ENCODE peak calls at places on chromosome 3, in seven cellular contexts. G is heart left ventricle; B is GM23248; E is glutamatergic neuron; O is activated CD8-positive, alpha-beta memory T cell treated with anti-CD3 and anti-CD28 coated beads for 1 hour; T is RPMI7951; I is stimulated activated CD4-positive, alpha-beta T cell treated with anti-CD3 and anti-CD28 coated beads, Interleukin-2, amount 100 ng/mL, for 48 hours. A is an unnamed sample.
A peak's percentile ranks its signal among the peaks of the same experiment; 100 is the strongest.

GRCh38 chr3:16468114-16469098 is 45.1 kb downstream of the RFTN1 start:
- DNase-seq in G (peak; percentile 43), B (no peak), E (no peak), O (no peak), T (no peak), I (no peak), A (no peak)

GRCh38 chr3:46628980-46629379 is 16.7 kb downstream of the FAM240A start:
- DNase-seq in G (no peak), B (peak; percentile 61), E (no peak), O (no peak), T (peak; percentile 27), I (no peak), A (no peak)

GRCh38 chr3:64384561-64384960 is 159.3 kb upstream of the PRICKLE2 start:
- DNase-seq in G (no peak), B (peak; percentile 15), E (no peak), O (no peak), T (no peak), I (no peak), A (no peak)

GRCh38 chr3:119205209-119205608 is 31.8 kb downstream of the UPK1B start:
- DNase-seq in G (no peak), B (no peak), E (no peak), O (no peak), T (no peak), I (no peak), A (no peak)

GRCh38 chr3:55482496-55483195 is 4.5 kb downstream of the WNT5A start:
- DNase-seq in G (no peak), B (peak; percentile 68), E (peak; percentile 34), O (no peak), T (peak; percentile 59), I (no peak), A (peak; percentile 63)

GRCh38 chr3:47455806-47456452 is 19.8 kb downstream of the SCAP start:
- DNase-seq in G (no peak), B (peak; percentile 53), E (no peak), O (no peak), T (no peak), I (no peak), A (no peak)

GRCh38 chr3:158642005-158642404 is 2.3 kb upstream of the GFM1 start:
- DNase-seq in G (no peak), B (no peak), E (no peak), O (no peak), T (no peak), I (no peak), A (no peak)

GRCh38 chr3:22117751-22118346 is 366.8 kb upstream of the ZNF385D start:
- DNase-seq in G (no peak), B (peak; percentile 61), E (no peak), O (no peak), T (peak; percentile 39), I (no peak), A (no peak)

GRCh38 chr3:149494022-149494758 is 19.7 kb downstream of the TM4SF4 start:
- DNase-seq in G (peak; percentile 55), B (peak; percentile 80), E (peak; percentile 81), O (no peak), T (peak; percentile 69), I (peak; percentile 36), A (peak; percentile 79)

GRCh38 chr3:8324727-8325126 is 176.9 kb upstream of the LMCD1 start:
- DNase-seq in G (peak; percentile 28), B (peak; percentile 68), E (peak; percentile 52), O (peak; percentile 37), T (peak; percentile 16), I (peak; percentile 10), A (peak; percentile 26)

GRCh38 chr3:70979983-70980645 is 603.4 kb downstream of the FOXP1 start:
- DNase-seq in G (no peak), B (no peak), E (no peak), O (no peak), T (no peak), I (no peak), A (no peak)

GRCh38 chr3:170421147-170421641 is 2.5 kb downstream of the CLDN11 start:
- DNase-seq in G (no peak), B (peak; percentile 62), E (no peak), O (no peak), T (peak; percentile 62), I (no peak), A (no peak)

GRCh38 chr3:120013481-120013880 is 80.8 kb downstream of the GSK3B start:
- DNase-seq in G (no peak), B (no peak), E (no peak), O (no peak), T (no peak), I (no peak), A (no peak)

GRCh38 chr3:134618473-134618860 is 32.4 kb downstream of the KY start:
- DNase-seq in G (no peak), B (no peak), E (no peak), O (no peak), T (no peak), I (no peak), A (no peak)

GRCh38 chr3:106135451-106136160 is 266.8 kb upstream of the CBLB start:
- DNase-seq in G (no peak), B (no peak), E (no peak), O (no peak), T (no peak), I (no peak), A (no peak)

GRCh38 chr3:57227930-57228733 is 603 bp downstream of the APPL1 start:
- DNase-seq in G (peak; percentile 63), B (peak; percentile 76), E (peak; percentile 65), O (peak; percentile 27), T (peak; percentile 59), I (peak; percentile 12), A (peak; percentile 60)

GRCh38 chr3:113166719-113167492 is 44.5 kb upstream of the BOC start:
- DNase-seq in G (no peak), B (peak; percentile 66), E (no peak), O (no peak), T (peak; percentile 73), I (no peak), A (peak; percentile 53)

GRCh38 chr3:149273096-149273751 is 51.6 kb upstream of the CP start:
- DNase-seq in G (peak; percentile 40), B (peak; percentile 93), E (no peak), O (no peak), T (peak; percentile 85), I (no peak), A (peak; percentile 36)

GRCh38 chr3:164572436-164572835 is 505.9 kb downstream of the SI start:
- DNase-seq in G (no peak), B (no peak), E (no peak), O (no peak), T (no peak), I (no peak), A (no peak)

GRCh38 chr3:114319453-114319852 is 25.6 kb downstream of the TIGIT start:
- DNase-seq in G (no peak), B (peak; percentile 38), E (no peak), O (no peak), T (peak; percentile 46), I (no peak), A (no peak)

GRCh38 chr3:28050895-28051294 is 190.5 kb upstream of the CMC1 start:
- DNase-seq in G (no peak), B (peak; percentile 85), E (no peak), O (no peak), T (peak; percentile 89), I (peak; percentile 37), A (no peak)